ENCODE peak calls at places on chromosomes 1 and 21, in nine cellular contexts. Z, K, J, N, R, C, B, E and I are unnamed samples.

GRCh38 chr1:209132736-209133467 is 450.6 kb upstream of the CAMK1G start:
- DNase-seq in Z (no peak), E (no peak), R (no peak), B (no peak), K (no peak), J (no peak), C (no peak), N (no peak), I (no peak)

GRCh38 chr21:44684077-44684476 is 2.1 kb upstream of the KRTAP12-1 start:
- DNase-seq in Z (no peak), K (no peak), N (no peak), B (no peak), E (no peak), R (no peak), C (no peak), J (no peak), I (no peak)

GRCh38 chr1:27052527-27052926 is 39.9 kb upstream of the TENT5B start:
- DNase-seq in J (no peak), B (no peak), Z (no peak), E (no peak), N (no peak), R (no peak), C (no peak), K (no peak), I (no peak)

GRCh38 chr1:78836736-78837135 is 169.8 kb downstream of the ADGRL4 start:
- DNase-seq in N (no peak), J (no peak), B (peak), E (no peak), R (no peak), K (no peak), C (no peak), Z (no peak), I (no peak)

GRCh38 chr1:100896481-100896982 is 642 bp downstream of the SLC30A7 start:
- DNase-seq in R (no peak), E (no peak), Z (peak), C (peak), N (peak), J (peak), K (peak), B (peak), I (no peak)

GRCh38 chr1:30263405-30263804 is 460.0 kb downstream of the MATN1 start:
- DNase-seq in N (no peak), J (no peak), K (no peak), C (no peak), Z (no peak), R (peak), E (no peak), B (no peak), I (no peak)

GRCh38 chr1:37673920-37674319 is 18.4 kb upstream of the CDCA8 start:
- DNase-seq in Z (no peak), K (no peak), R (no peak), J (no peak), B (no peak), E (peak), N (no peak), C (peak), I (no peak)

GRCh38 chr1:209673631-209674417 is 1.4 kb upstream of the G0S2 start:
- DNase-seq in Z (no peak), C (peak), J (no peak), R (no peak), B (peak), N (peak), K (no peak), E (no peak), I (no peak)

GRCh38 chr1:109423498-109423897 is 2.8 kb downstream of the PSMA5 start:
- DNase-seq in Z (no peak), C (no peak), N (no peak), R (no peak), B (no peak), E (no peak), K (no peak), J (no peak), I (no peak)

GRCh38 chr21:17585875-17586450 is 26.7 kb downstream of the BTG3 start:
- DNase-seq in Z (peak), E (no peak), K (peak), B (peak), R (no peak), J (no peak), N (no peak), C (peak), I (no peak)
- TF ChIP-seq CTCF in Z (peak), E (peak), K (peak), B (peak), R (peak), J (peak), N (peak), C (peak), I (peak)

DNA sequence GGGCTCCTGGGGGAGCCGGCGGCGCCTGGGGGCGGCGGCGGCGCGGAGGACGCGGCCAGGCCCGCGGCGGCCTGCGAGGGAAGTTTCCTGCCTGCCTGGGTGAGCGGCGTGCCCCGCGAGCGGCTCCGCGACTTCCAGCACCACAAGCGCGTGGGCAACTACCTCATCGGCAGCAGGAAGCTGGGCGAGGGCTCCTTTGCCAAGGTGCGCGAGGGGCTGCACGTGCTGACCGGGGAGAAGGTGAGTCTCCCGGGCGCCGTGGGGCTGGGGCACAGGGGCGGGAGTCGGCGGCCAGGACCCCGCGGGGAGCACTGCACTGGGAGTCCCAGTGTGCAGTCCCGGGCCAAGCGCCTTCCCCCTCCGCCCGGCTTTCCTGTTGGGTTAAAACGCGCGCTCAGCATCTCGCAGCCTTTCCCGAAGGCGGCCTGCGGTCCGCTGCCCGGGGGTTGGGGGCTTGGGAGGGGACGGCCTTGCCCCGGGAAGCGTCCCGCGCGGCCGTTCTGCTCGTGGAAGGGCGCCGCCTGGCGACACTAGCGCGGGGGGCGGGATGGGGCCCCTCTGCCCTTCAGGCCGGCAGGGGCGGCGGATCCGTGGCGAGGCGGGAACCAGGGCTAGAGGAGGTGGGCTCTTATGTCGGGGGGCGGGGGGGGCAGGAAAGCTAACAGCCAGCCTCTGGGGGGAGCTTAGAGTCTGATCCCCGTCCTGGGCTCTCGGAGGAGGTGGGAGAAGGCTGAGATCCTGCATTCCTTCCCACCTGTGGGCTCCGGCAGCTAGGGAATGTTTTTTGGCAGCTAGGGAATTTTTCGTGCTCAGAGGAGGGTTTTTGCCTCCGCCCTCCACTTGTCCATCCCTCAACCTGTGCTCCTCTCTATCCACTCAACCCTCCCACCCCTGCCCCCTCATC is 1.1 kb downstream of the HUNK start:
- DNase-seq in Z (peak), E (peak), B (no peak), J (no peak), R (peak), C (peak), K (no peak), N (no peak), I (peak)
- TF ChIP-seq CTCF in Z (peak), E (peak), B (no peak), J (peak), R (peak), C (peak), K (peak), N (no peak), I (peak)

GRCh38 chr1:227433663-227434062 is 115.4 kb upstream of the CDC42BPA start:
- DNase-seq in E (no peak), B (no peak), K (no peak), Z (no peak), R (no peak), C (no peak), J (no peak), N (no peak), I (no peak)

GRCh38 chr1:227432981-227433380 is 114.7 kb upstream of the CDC42BPA start:
- DNase-seq in B (no peak), K (no peak), R (no peak), C (no peak), N (no peak), Z (no peak), E (no peak), J (no peak), I (no peak)

GRCh38 chr1:227434808-227435207 is 116.5 kb upstream of the CDC42BPA start:
- DNase-seq in N (no peak), Z (no peak), K (no peak), J (no peak), B (no peak), E (no peak), C (no peak), R (no peak), I (no peak)

GRCh38 chr1:227440167-227440566 is 121.9 kb upstream of the CDC42BPA start:
- DNase-seq in C (no peak), K (no peak), J (no peak), N (no peak), Z (no peak), R (no peak), B (no peak), E (no peak), I (no peak)

GRCh38 chr1:227437495-227438008 is 119.3 kb upstream of the CDC42BPA start:
- DNase-seq in R (no peak), Z (peak), J (no peak), B (peak), K (peak), E (no peak), C (no peak), N (no peak), I (no peak)
- TF ChIP-seq CTCF in R (no peak), Z (peak), J (peak), B (peak), K (peak), E (no peak), C (no peak), N (peak), I (no peak)

GRCh38 chr21:17513214-17514123 is 626 bp downstream of the CXADR start:
- DNase-seq in B (peak), E (no peak), K (peak), Z (no peak), N (no peak), R (peak), J (peak), C (no peak), I (peak)
- TF ChIP-seq CTCF in B (peak), E (no peak), K (no peak), Z (no peak), N (no peak), R (no peak), J (peak), C (no peak), I (no peak)

GRCh38 chr1:81808760-81809159 is 8.0 kb downstream of the ADGRL2 start:
- DNase-seq in N (no peak), Z (no peak), J (no peak), B (no peak), E (no peak), K (no peak), R (no peak), C (no peak), I (no peak)
- TF ChIP-seq CTCF in N (peak), Z (no peak), J (peak), B (no peak), E (no peak), K (no peak), R (no peak), C (no peak), I (no peak)

GRCh38 chr1:14599173-14599754 is 779 bp downstream of the KAZN start:
- DNase-seq in E (peak), Z (no peak), R (peak), K (no peak), N (no peak), J (no peak), B (no peak), C (no peak), I (peak)

GRCh38 chr1:14597343-14598006 is 1.0 kb upstream of the KAZN start:
- DNase-seq in Z (no peak), R (no peak), B (no peak), E (no peak), K (no peak), N (no peak), J (no peak), C (no peak), I (peak)

GRCh38 chr1:14598007-14598497 is 433 bp upstream of the KAZN start:
- DNase-seq in B (no peak), Z (no peak), K (no peak), E (no peak), N (no peak), R (peak), C (no peak), J (no peak), I (peak)

GRCh38 chr1:14599787-14600186 is 1.3 kb downstream of the KAZN start:
- DNase-seq in N (no peak), C (no peak), R (no peak), K (no peak), E (no peak), J (no peak), B (no peak), Z (no peak), I (no peak)

GRCh38 chr1:14598498-14599172 is at the start of gene KAZN:
- DNase-seq in E (peak), N (no peak), Z (no peak), R (peak), J (no peak), K (no peak), B (no peak), C (no peak), I (peak)
- TF ChIP-seq CTCF in E (no peak), N (no peak), Z (no peak), R (peak), J (no peak), K (no peak), B (no peak), C (no peak), I (no peak)